ENCODE peak calls at places on chromosomes 16 and 17, in seven cellular contexts. F, S, C, I, K, W and Y are unnamed samples.

GRCh38 chr17:37512442-37513070 is 22.9 kb downstream of the DUSP14 start:
- DNase-seq in F (no peak), S (no peak), C (no peak), I (no peak), K (no peak), W (no peak), Y (no peak)

GRCh38 chr17:65190467-65191095 is 53.4 kb downstream of the RGS9 start:
- DNase-seq in F (no peak), S (peak; percentile 64), C (peak; percentile 73), I (peak; percentile 5), K (peak; percentile 23), W (no peak), Y (no peak)

GRCh38 chr17:37838276-37838675 is 85.9 kb upstream of the TBC1D3K start:
- DNase-seq in F (no peak), S (no peak), C (no peak), I (no peak), K (no peak), W (no peak), Y (no peak)

GRCh38 chr17:69466905-69467630 is 52.6 kb downstream of the MAP2K6 start:
- DNase-seq in F (no peak), S (peak; percentile 13), C (no peak), I (peak; percentile 17), K (peak; percentile 68), W (no peak), Y (no peak)

GRCh38 chr16:11100239-11100750 is 155.7 kb downstream of the SOCS1 start:
- DNase-seq in F (peak; percentile 23), S (peak; percentile 92), C (peak; percentile 88), I (no peak), K (peak; percentile 86), W (no peak), Y (peak; percentile 68)

GRCh38 chr17:69501591-69502468 is 87.3 kb downstream of the MAP2K6 start:
- DNase-seq in F (no peak), S (peak; percentile 55), C (peak; percentile 10), I (peak; percentile 20), K (peak; percentile 89), W (no peak), Y (peak; percentile 24)

GRCh38 chr16:23836404-23837291 is 865 bp downstream of the PRKCB start:
- DNase-seq in F (no peak), S (no peak), C (no peak), I (no peak), K (no peak), W (peak; percentile 37), Y (peak; percentile 59)

GRCh38 chr17:17555906-17556305 is 35.6 kb downstream of the PEMT start:
- DNase-seq in F (no peak), S (no peak), C (no peak), I (no peak), K (no peak), W (no peak), Y (no peak)

GRCh38 chr17:83031321-83031945 is 48.0 kb upstream of the METRNL start:
- DNase-seq in F (no peak), S (no peak), C (no peak), I (no peak), K (no peak), W (no peak), Y (no peak)

GRCh38 chr16:73131153-73131862 is 83.4 kb upstream of the ZFHX3 start:
- DNase-seq in F (no peak), S (no peak), C (no peak), I (no peak), K (no peak), W (no peak), Y (no peak)

GRCh38 chr16:27174798-27175197 is 28.5 kb upstream of the KDM8 start:
- DNase-seq in F (no peak), S (peak; percentile 48), C (peak; percentile 72), I (peak; percentile 70), K (peak; percentile 52), W (no peak), Y (no peak)

GRCh38 chr16:4404247-4404966 is 12.0 kb downstream of the CORO7 start:
- DNase-seq in F (no peak), S (peak; percentile 54), C (peak; percentile 26), I (no peak), K (no peak), W (no peak), Y (no peak)

GRCh38 chr17:56319531-56319930 is 166.3 kb downstream of the ANKFN1 start:
- DNase-seq in F (peak; percentile 55), S (peak; percentile 54), C (peak; percentile 83), I (peak; percentile 58), K (peak; percentile 70), W (no peak), Y (peak; percentile 21)

GRCh38 chr17:55391244-55391757 is 30.3 kb downstream of the MMD start:
- DNase-seq in F (no peak), S (no peak), C (no peak), I (no peak), K (no peak), W (no peak), Y (no peak)

GRCh38 chr16:70653406-70653805 is 7.0 kb downstream of the IL34 start:
- DNase-seq in F (no peak), S (no peak), C (no peak), I (peak; percentile 9), K (no peak), W (no peak), Y (no peak)

GRCh38 chr16:8845699-8846298 is 23.0 kb downstream of the CARHSP1 start:
- DNase-seq in F (no peak), S (no peak), C (no peak), I (no peak), K (no peak), W (no peak), Y (peak; percentile 7)

GRCh38 chr17:69326302-69327059 is 452 bp downstream of the ABCA5 start:
- DNase-seq in F (no peak), S (peak; percentile 47), C (no peak), I (peak; percentile 76), K (peak; percentile 29), W (no peak), Y (no peak)

GRCh38 chr17:29179232-29180036 is 764 bp downstream of the MYO18A start:
- DNase-seq in F (no peak), S (no peak), C (no peak), I (peak; percentile 85), K (no peak), W (no peak), Y (no peak)

GRCh38 chr16:69853481-69853880 is 91.3 kb downstream of the WWP2 start:
- DNase-seq in F (no peak), S (no peak), C (no peak), I (no peak), K (no peak), W (no peak), Y (no peak)

GRCh38 chr16:72029567-72030271 is 21.2 kb downstream of the DHODH start:
- DNase-seq in F (no peak), S (no peak), C (no peak), I (no peak), K (no peak), W (no peak), Y (no peak)

GRCh38 chr16:77722315-77723107 is at the start of gene NUDT7:
- DNase-seq in F (peak; percentile 92), S (peak; percentile 97), C (peak; percentile 94), I (peak; percentile 94), K (peak; percentile 95), W (peak; percentile 90), Y (peak; percentile 98)
- TF ChIP-seq CTCF in F (no peak), S (no peak), C (peak; percentile 34), I (peak; percentile 33), K (peak; percentile 18), W (no peak), Y (peak; percentile 35)

GRCh38 chr16:47136101-47136820 is 7.5 kb downstream of the NETO2 start:
- DNase-seq in F (peak; percentile 21), S (peak; percentile 76), C (no peak), I (peak; percentile 68), K (no peak), W (no peak), Y (peak; percentile 27)

GRCh38 chr16:47134550-47134949 is 9.2 kb downstream of the NETO2 start:
- DNase-seq in F (no peak), S (no peak), C (no peak), I (no peak), K (no peak), W (no peak), Y (no peak)

GRCh38 chr16:47129755-47130435 is 13.8 kb downstream of the NETO2 start:
- DNase-seq in F (no peak), S (no peak), C (no peak), I (no peak), K (no peak), W (no peak), Y (no peak)

DNA sequence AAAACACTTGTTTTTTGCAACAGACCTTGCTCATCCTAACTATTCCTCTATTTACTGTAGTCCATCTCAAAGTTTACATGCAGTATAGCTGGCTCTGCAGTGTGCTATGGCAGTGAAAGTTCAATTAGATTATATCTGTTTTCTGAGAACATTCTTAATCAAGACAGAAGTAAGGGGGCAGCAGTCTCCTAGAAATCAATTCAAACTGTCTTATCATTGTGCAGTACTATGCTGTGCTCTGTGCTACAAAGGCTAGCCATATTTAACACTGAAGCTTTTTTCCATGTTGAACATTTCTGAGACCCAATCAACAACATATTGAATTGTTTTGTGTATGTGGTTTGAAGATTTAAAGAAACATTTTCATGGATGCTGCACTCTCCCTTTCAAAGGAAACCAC is 11.4 kb downstream of the NETO2 start:
- DNase-seq in F (no peak), S (no peak), C (no peak), I (no peak), K (no peak), W (no peak), Y (no peak)
- TF ChIP-seq CTCF in F (no peak), S (no peak), C (no peak), I (no peak), K (no peak), W (no peak), Y (no peak)

GRCh38 chr17:77095461-77095860 is 45.3 kb upstream of the SEC14L1 start:
- DNase-seq in F (no peak), S (no peak), C (no peak), I (no peak), K (no peak), W (no peak), Y (no peak)

GRCh38 chr17:77100009-77100408 is 40.8 kb upstream of the SEC14L1 start:
- DNase-seq in F (no peak), S (no peak), C (no peak), I (no peak), K (no peak), W (no peak), Y (no peak)

GRCh38 chr17:77098884-77099545 is 41.8 kb upstream of the SEC14L1 start:
- DNase-seq in F (no peak), S (peak; percentile 91), C (peak; percentile 51), I (peak; percentile 38), K (peak; percentile 88), W (no peak), Y (no peak)

GRCh38 chr17:77097772-77098171 is 43.0 kb upstream of the SEC14L1 start:
- DNase-seq in F (no peak), S (no peak), C (no peak), I (no peak), K (no peak), W (no peak), Y (no peak)

GRCh38 chr17:77096570-77097214 is 44.1 kb upstream of the SEC14L1 start:
- DNase-seq in F (peak; percentile 28), S (peak; percentile 85), C (peak; percentile 52), I (peak; percentile 26), K (peak; percentile 74), W (no peak), Y (no peak)
- TF ChIP-seq CTCF in F (peak; percentile 91), S (peak; percentile 83), C (peak; percentile 88), I (peak; percentile 87), K (peak; percentile 95), W (peak; percentile 76), Y (peak; percentile 49)

DNA sequence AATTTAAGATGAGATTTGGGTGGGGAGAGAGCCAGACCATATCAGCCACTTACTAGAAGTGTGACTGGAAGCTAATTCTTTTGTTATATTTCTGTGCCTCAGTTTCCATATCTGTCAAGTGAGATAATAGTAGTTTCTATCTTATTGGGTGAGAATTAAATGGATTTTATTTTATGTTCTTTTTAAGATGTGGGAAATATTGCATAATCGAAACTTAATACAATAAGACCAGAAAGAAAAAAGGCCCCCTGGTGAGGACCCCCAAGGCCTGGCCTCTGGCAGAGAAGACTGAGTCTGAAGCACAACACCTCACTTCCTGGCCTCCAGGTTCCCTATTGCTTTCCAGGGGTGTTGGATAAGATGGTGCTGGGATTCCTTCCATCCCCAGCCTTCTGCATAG is 13.7 kb downstream of the PLCG2 start:
- DNase-seq in F (no peak), S (no peak), C (no peak), I (no peak), K (no peak), W (no peak), Y (no peak)
- TF ChIP-seq CTCF in F (no peak), S (no peak), C (no peak), I (no peak), K (no peak), W (no peak), Y (no peak)